ENCODE peak calls at places on chromosomes 16 and 17, in seven cellular contexts. A is erythroblast, D is body of pancreas, H is H54, X is heart left ventricle, R is ovary, N is lower leg skin. S is an unnamed sample.

GRCh38 chr16:2856061-2856670 is 1.8 kb downstream of the PRSS22 start:
- DNase-seq in A (peak; percentile 37), D (peak; percentile 49), H (no peak), X (no peak), R (no peak), N (no peak), S (no peak)

GRCh38 chr16:4182581-4183257 is 59.2 kb downstream of the SRL start:
- DNase-seq in A (no peak), D (no peak), H (no peak), X (no peak), R (no peak), N (no peak), S (no peak)

GRCh38 chr17:10600551-10600950 is 51.1 kb upstream of the MYH2 start:
- DNase-seq in A (no peak), D (no peak), H (no peak), X (no peak), R (no peak), N (no peak), S (no peak)

GRCh38 chr16:13436641-13437423 is 483.1 kb upstream of the ERCC4 start:
- DNase-seq in A (no peak), D (no peak), H (no peak), X (no peak), R (no peak), N (no peak), S (no peak)

GRCh38 chr17:77423589-77424451 is 283.1 kb downstream of the SEC14L1 start:
- DNase-seq in A (no peak), D (peak; percentile 68), H (no peak), X (peak; percentile 87), R (peak; percentile 96), N (peak; percentile 97), S (no peak)

GRCh38 chr17:41695954-41696720 is 7.5 kb downstream of the EIF1 start:
- DNase-seq in A (peak; percentile 88), D (peak; percentile 51), H (peak; percentile 60), X (peak; percentile 65), R (peak; percentile 78), N (no peak), S (peak; percentile 57)

GRCh38 chr17:69525920-69526841 is 111.7 kb downstream of the MAP2K6 start:
- DNase-seq in A (peak; percentile 60), D (peak; percentile 64), H (no peak), X (peak; percentile 18), R (peak; percentile 46), N (no peak), S (no peak)

GRCh38 chr17:60330731-60331130 is 61.2 kb downstream of the USP32 start:
- DNase-seq in A (no peak), D (no peak), H (no peak), X (no peak), R (no peak), N (no peak), S (no peak)

GRCh38 chr17:64155090-64155630 is 25.2 kb upstream of the ERN1 start:
- DNase-seq in A (no peak), D (no peak), H (no peak), X (no peak), R (no peak), N (peak; percentile 60), S (no peak)

GRCh38 chr17:58323420-58324408 is 4.9 kb downstream of the TSPOAP1 start:
- DNase-seq in A (no peak), D (no peak), H (no peak), X (no peak), R (no peak), N (no peak), S (no peak)

GRCh38 chr17:50950002-50950877 is 84.1 kb upstream of the TOB1 start:
- DNase-seq in A (peak; percentile 87), D (peak; percentile 83), H (peak; percentile 91), X (peak; percentile 80), R (peak; percentile 84), N (peak; percentile 93), S (peak; percentile 64)
- TF ChIP-seq POLR2A in A (no peak), D (no peak), H (peak; percentile 15), X (no peak), R (no peak), N (no peak), S (no peak)

GRCh38 chr16:74776926-74777325 is 2.3 kb upstream of the FA2H start:
- DNase-seq in A (no peak), D (no peak), H (no peak), X (no peak), R (no peak), N (no peak), S (no peak)

GRCh38 chr16:74771656-74772315 is 2.8 kb downstream of the FA2H start:
- DNase-seq in A (no peak), D (no peak), H (no peak), X (no peak), R (no peak), N (peak; percentile 79), S (peak; percentile 66)

GRCh38 chr16:74773431-74774222 is 993 bp downstream of the FA2H start:
- DNase-seq in A (no peak), D (peak; percentile 23), H (no peak), X (no peak), R (no peak), N (no peak), S (no peak)

GRCh38 chr16:74775255-74775654 is 635 bp upstream of the FA2H start:
- DNase-seq in A (no peak), D (no peak), H (no peak), X (no peak), R (no peak), N (no peak), S (no peak)

GRCh38 chr16:74774223-74775139 is at the start of gene FA2H:
- DNase-seq in A (peak; percentile 73), D (peak; percentile 98), H (peak; percentile 36), X (peak; percentile 44), R (peak; percentile 20), N (peak; percentile 90), S (peak; percentile 92)
- TF ChIP-seq POLR2A in A (no peak), D (peak; percentile 97), H (no peak), X (no peak), R (no peak), N (no peak), S (no peak)

DNA sequence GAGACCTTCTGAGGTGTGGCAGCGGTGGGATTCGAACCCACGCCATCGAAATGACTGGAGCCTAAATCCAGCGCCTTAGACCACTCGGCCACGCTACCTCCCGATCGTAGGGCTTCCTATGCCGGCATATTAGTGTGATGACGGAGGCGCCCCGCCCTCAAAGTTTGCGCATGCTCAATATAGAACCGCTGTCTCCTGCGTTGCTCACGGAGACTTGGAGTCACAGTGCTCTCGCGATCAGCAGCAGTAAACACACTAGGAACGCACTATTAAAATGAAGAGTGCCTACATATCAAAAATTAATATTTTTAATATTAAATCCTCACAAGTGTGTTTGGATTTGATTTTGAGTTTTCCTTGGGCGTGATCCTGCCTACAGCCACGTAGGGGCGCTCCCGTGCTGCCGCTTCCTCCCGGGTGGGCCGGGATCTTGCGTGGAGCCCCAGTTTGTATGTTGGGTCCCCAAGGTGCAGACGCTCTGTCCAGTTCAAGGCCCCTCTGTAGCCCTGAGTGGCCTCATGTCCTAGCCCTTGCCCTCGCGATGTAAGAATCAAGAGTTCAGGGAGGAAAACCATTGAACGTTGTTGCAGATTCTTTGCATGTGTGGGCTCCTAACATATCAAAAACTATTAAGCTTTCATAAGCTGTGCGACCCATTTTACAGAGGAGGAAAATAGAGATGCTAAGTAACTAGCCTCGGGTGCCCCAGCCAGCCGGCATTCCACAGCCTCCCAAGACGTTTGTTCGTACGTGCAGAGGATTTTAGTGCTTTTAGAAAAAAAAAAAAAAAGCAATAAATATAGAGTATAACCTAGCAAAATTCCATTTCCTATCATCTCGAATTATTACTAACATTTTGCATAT is 10.2 kb upstream of the EEF2K start:
- DNase-seq in A (peak; percentile 96), D (peak; percentile 94), H (no peak), X (peak; percentile 90), R (peak; percentile 94), N (peak; percentile 99), S (no peak)
- TF ChIP-seq POLR2A in A (peak; percentile 56), D (no peak), H (no peak), X (peak; percentile 56), R (peak; percentile 43), N (no peak), S (peak; percentile 80)

GRCh38 chr17:79028496-79029326 is 4.7 kb downstream of the C1QTNF1 start:
- DNase-seq in A (no peak), D (no peak), H (no peak), X (no peak), R (no peak), N (peak; percentile 83), S (no peak)

GRCh38 chr17:79027925-79028491 is 4.0 kb downstream of the C1QTNF1 start:
- DNase-seq in A (no peak), D (no peak), H (peak; percentile 66), X (no peak), R (peak; percentile 39), N (peak; percentile 86), S (no peak)

GRCh38 chr17:79024901-79025737 is 1.1 kb downstream of the C1QTNF1 start:
- DNase-seq in A (no peak), D (no peak), H (no peak), X (peak; percentile 79), R (peak; percentile 46), N (peak; percentile 87), S (no peak)

GRCh38 chr17:79027274-79027924 is 3.4 kb downstream of the C1QTNF1 start:
- DNase-seq in A (peak; percentile 34), D (no peak), H (no peak), X (no peak), R (peak; percentile 35), N (peak; percentile 88), S (no peak)

GRCh38 chr17:79026345-79027273 is 2.6 kb downstream of the C1QTNF1 start:
- DNase-seq in A (no peak), D (no peak), H (peak; percentile 77), X (peak; percentile 42), R (peak; percentile 71), N (peak; percentile 90), S (no peak)
- TF ChIP-seq POLR2A in A (no peak), D (no peak), H (no peak), X (no peak), R (no peak), N (no peak), S (no peak)

S was measured in GM12891.